ENCODE peak calls at places on chromosomes 16 and 17, in five cellular contexts. U is NCI-H774, H is kidney tubule cell, I is SK-N-SH, O is astrocyte of the cerebellum. C is an unnamed sample.

GRCh38 chr17:58121925-58122324 is 26.3 kb upstream of the OR4D1 start:
- DNase-seq in O (peak), I (peak), H (peak), U (no peak), C (peak)

GRCh38 chr17:59810894-59811153 is 81.9 kb downstream of the TUBD1 start:
- DNase-seq in O (no peak), U (no peak), H (no peak), I (no peak), C (no peak)

GRCh38 chr16:82062645-82063058 is 27.6 kb downstream of the HSD17B2 start:
- DNase-seq in I (no peak), O (peak), H (no peak), U (no peak), C (no peak)

GRCh38 chr17:29569245-29569950 is 897 bp downstream of the TP53I13 start:
- DNase-seq in U (no peak), O (no peak), I (peak), H (peak), C (peak)

GRCh38 chr17:57461082-57461481 is 204.8 kb downstream of the MSI2 start:
- DNase-seq in O (no peak), U (no peak), I (no peak), H (peak), C (peak)

GRCh38 chr16:88989852-88990547 is 13.0 kb upstream of the CBFA2T3 start:
- DNase-seq in U (no peak), I (no peak), H (no peak), O (no peak), C (no peak)

GRCh38 chr17:47621293-47622178 is 28.2 kb upstream of the KPNB1 start:
- DNase-seq in I (no peak), H (peak), O (peak), U (no peak), C (peak)

GRCh38 chr17:633133-633532 is 81.5 kb downstream of the VPS53 start:
- DNase-seq in I (no peak), H (no peak), O (no peak), U (no peak), C (no peak)

GRCh38 chr16:13032911-13033310 is 131.5 kb downstream of the SHISA9 start:
- DNase-seq in O (no peak), U (no peak), H (no peak), I (no peak), C (peak)

GRCh38 chr17:32584792-32585191 is 98.0 kb downstream of the CDK5R1 start:
- DNase-seq in H (no peak), U (no peak), I (peak), O (no peak), C (no peak)

GRCh38 chr17:4945176-4945943 is 3.0 kb downstream of the PFN1 start:
- DNase-seq in I (no peak), U (no peak), O (peak), H (peak), C (no peak)

GRCh38 chr16:53234836-53235235 is 180.0 kb downstream of the CHD9 start:
- DNase-seq in I (no peak), O (no peak), U (no peak), H (no peak), C (no peak)

GRCh38 chr17:63095879-63096278 is 129.8 kb downstream of the TANC2 start:
- DNase-seq in U (no peak), I (no peak), H (no peak), O (no peak), C (no peak)

GRCh38 chr17:67080804-67081203 is 36.5 kb downstream of the CACNG1 start:
- DNase-seq in U (no peak), I (no peak), O (no peak), H (no peak), C (no peak)

GRCh38 chr16:55542459-55543082 is 23.9 kb upstream of the CAPNS2 start:
- DNase-seq in I (no peak), O (peak), H (peak), U (no peak), C (no peak)

GRCh38 chr17:17375826-17376225 is 72.7 kb downstream of the NT5M start:
- DNase-seq in I (no peak), H (no peak), O (no peak), U (no peak), C (no peak)

GRCh38 chr17:61405686-61406542 is 6.3 kb downstream of the TBX2 start:
- DNase-seq in I (peak), O (no peak), U (no peak), H (no peak), C (no peak)

GRCh38 chr17:18356624-18357023 is 6.7 kb downstream of the SHMT1 start:
- DNase-seq in H (no peak), U (no peak), I (no peak), O (peak), C (no peak)

GRCh38 chr17:73943416-73943770 is 260.1 kb upstream of the RPL38 start:
- DNase-seq in U (no peak), I (no peak), O (no peak), H (no peak), C (no peak)

GRCh38 chr17:74987909-74988711 is 678 bp downstream of the CDR2L start:
- DNase-seq in I (peak), H (peak), U (peak), O (peak), C (peak)

GRCh38 chr16:878071-878784 is 77.7 kb upstream of the GNG13 start:
- DNase-seq in O (no peak), H (no peak), U (no peak), I (peak), C (peak)

GRCh38 chr16:73177896-73178295 is 130.0 kb upstream of the ZFHX3 start:
- DNase-seq in U (no peak), O (no peak), H (no peak), I (no peak), C (no peak)

GRCh38 chr16:89115216-89115949 is 21.7 kb downstream of the ACSF3 start:
- DNase-seq in I (no peak), H (no peak), O (no peak), U (no peak), C (no peak)

GRCh38 chr16:66874079-66874775 is 6.1 kb upstream of the PDP2 start:
- DNase-seq in I (no peak), O (no peak), U (no peak), H (no peak), C (no peak)

GRCh38 chr17:1629647-1630310 is 1.1 kb upstream of the SLC43A2 start:
- DNase-seq in I (peak), O (no peak), U (no peak), H (peak), C (peak)